ENCODE peak calls at places on chromosome 9, in six cellular contexts. G is cardiac muscle cell; C is aorta; I is CD4-positive, alpha-beta memory T cell; P is esophagus squamous epithelium; U is small intestine. R is an unnamed sample.
A peak's percentile ranks its signal among the peaks of the same experiment; 100 is the strongest.

GRCh38 chr9:15513335-15513734 is 2.6 kb upstream of the PSIP1 start:
- DNase-seq in G (no peak), C (no peak), I (no peak), P (no peak), U (no peak), R (no peak)

GRCh38 chr9:32524558-32525461 is 1.2 kb downstream of the RIGI start:
- DNase-seq in G (no peak), C (no peak), I (peak; percentile 29), P (no peak), U (peak; percentile 10), R (no peak)

GRCh38 chr9:127568618-127568970 is 43.5 kb upstream of the STXBP1 start:
- DNase-seq in G (no peak), C (peak; percentile 82), I (no peak), P (no peak), U (no peak), R (no peak)

GRCh38 chr9:101718176-101718575 is 20.3 kb downstream of the GRIN3A start:
- DNase-seq in G (no peak), C (no peak), I (no peak), P (no peak), U (no peak), R (no peak)

GRCh38 chr9:86176468-86176867 is 77.1 kb upstream of the GOLM1 start:
- DNase-seq in G (no peak), C (no peak), I (no peak), P (no peak), U (peak; percentile 28), R (no peak)

GRCh38 chr9:38423273-38423938 is 848 bp downstream of the IGFBPL1 start:
- DNase-seq in G (no peak), C (no peak), I (no peak), P (no peak), U (no peak), R (no peak)

GRCh38 chr9:85704744-85705143 is 37.0 kb downstream of the AGTPBP1 start:
- DNase-seq in G (no peak), C (no peak), I (no peak), P (no peak), U (no peak), R (no peak)

GRCh38 chr9:123763910-123764588 is 165.9 kb downstream of the DENND1A start:
- DNase-seq in G (no peak), C (no peak), I (no peak), P (no peak), U (no peak), R (no peak)

GRCh38 chr9:112125961-112126388 is 49.1 kb downstream of the SUSD1 start:
- DNase-seq in G (no peak), C (no peak), I (no peak), P (no peak), U (no peak), R (no peak)

GRCh38 chr9:98860871-98861293 is 53.4 kb downstream of the GALNT12 start:
- DNase-seq in G (peak; percentile 57), C (no peak), I (no peak), P (no peak), U (peak; percentile 35), R (no peak)

GRCh38 chr9:136339173-136339957 is 12.0 kb downstream of the GPSM1 start:
- DNase-seq in G (peak; percentile 84), C (peak; percentile 90), I (peak; percentile 16), P (no peak), U (peak; percentile 74), R (peak; percentile 54)

GRCh38 chr9:93132946-93133640 is 958 bp downstream of the NINJ1 start:
- DNase-seq in G (no peak), C (no peak), I (no peak), P (no peak), U (no peak), R (no peak)

DNA sequence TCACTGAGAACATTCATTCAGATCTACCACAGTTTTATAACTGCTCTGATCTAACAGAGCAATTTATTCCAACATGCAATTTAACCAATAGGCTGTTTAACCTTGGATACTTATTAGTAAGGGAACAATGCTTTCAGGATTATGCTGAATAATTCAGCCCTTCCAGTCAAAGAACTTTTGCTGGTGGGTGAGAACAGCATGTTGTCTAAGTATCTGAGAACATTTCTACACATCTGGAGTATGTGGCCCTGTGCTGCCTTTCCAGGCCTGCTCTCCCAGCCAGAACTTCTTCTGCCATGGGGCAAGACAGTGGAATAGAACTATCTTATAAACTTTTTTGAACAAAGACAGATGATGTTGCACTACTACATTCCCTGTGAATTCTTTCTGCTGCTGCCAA is 55.8 kb downstream of the NFIB start:
- DNase-seq in G (no peak), C (no peak), I (no peak), P (no peak), U (no peak), R (no peak)
- H3K4me1 ChIP-seq in G (no peaks in the 10 kb centered on the region), C (peaks cover 17% of the 10 kb centered on the region), I (no peaks in the 10 kb centered on the region), P (peaks cover 20% of the 10 kb centered on the region), U (peaks cover 6% of the 10 kb centered on the region), R (peaks cover 4% of the 10 kb centered on the region)

GRCh38 chr9:133492061-133493021 is 13.4 kb upstream of the SLC2A6 start:
- DNase-seq in G (no peak), C (no peak), I (no peak), P (no peak), U (no peak), R (no peak)

GRCh38 chr9:133491656-133491925 is 12.7 kb upstream of the SLC2A6 start:
- DNase-seq in G (no peak), C (peak; percentile 66), I (no peak), P (no peak), U (no peak), R (no peak)

GRCh38 chr9:133493845-133494540 is 15.1 kb upstream of the SLC2A6 start:
- DNase-seq in G (no peak), C (no peak), I (no peak), P (no peak), U (no peak), R (no peak)

GRCh38 chr9:133494636-133495326 is 15.9 kb upstream of the SLC2A6 start:
- DNase-seq in G (no peak), C (no peak), I (no peak), P (no peak), U (no peak), R (no peak)

DNA sequence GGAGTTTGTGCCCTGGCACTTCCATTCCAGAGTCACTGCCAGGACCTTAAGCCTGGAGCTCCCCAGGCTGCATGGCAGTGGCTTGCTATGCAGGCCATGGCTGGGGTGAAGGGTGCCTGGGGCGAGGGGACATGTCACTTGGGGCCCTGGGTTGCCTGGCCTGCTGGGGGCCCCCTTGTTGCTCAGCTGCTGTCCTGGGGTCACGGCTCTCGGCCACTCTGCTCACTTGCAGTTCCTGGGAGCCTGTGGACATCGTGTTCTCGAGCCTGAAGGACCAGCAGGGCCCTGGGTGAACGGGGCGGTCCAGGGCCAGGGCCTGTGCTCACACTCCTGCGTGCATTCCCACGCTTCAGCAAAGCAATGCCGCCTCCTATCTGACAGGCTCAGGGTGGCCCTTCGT is 14.5 kb upstream of the SLC2A6 start:
- DNase-seq in G (no peak), C (no peak), I (no peak), P (no peak), U (no peak), R (no peak)
- H3K4me3 ChIP-seq in G (no peak overlapping the region), C (no peak overlapping the region), I (no peak overlapping the region), P (no peak overlapping the region), U (no peak overlapping the region), R (no peak overlapping the region)

DNA sequence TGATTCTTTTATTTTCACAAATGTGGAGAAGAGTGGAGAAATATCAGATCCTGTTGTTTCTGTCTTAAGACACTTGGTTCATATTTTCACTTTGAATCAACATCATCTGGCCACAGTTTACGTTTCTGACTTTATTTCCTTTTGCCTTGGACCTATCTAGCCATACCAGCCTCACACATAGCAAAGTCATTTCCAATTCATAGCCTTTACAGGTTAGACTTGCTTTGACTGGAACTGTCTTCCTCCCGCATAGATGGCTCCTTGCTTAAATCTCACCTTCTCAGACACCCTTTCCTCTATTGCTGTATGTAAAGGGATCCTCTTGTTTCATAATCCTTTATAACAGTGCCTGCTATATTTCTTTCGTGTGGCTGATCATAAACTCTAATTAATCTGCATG is 297.8 kb downstream of the SH3GL2 start:
- DNase-seq in G (no peak), C (no peak), I (no peak), P (no peak), U (no peak), R (no peak)
- H3K4me1 ChIP-seq in G (no peaks in the 10 kb centered on the region), C (no peaks in the 10 kb centered on the region), I (no peaks in the 10 kb centered on the region), P (no peaks in the 10 kb centered on the region), U (no peaks in the 10 kb centered on the region), R (no peaks in the 10 kb centered on the region)

GRCh38 chr9:78150983-78151356 is 84.9 kb upstream of the CEP78 start:
- DNase-seq in G (no peak), C (no peak), I (no peak), P (no peak), U (no peak), R (no peak)
- H3K4me3 ChIP-seq in G (no peak overlapping the region), C (no peak overlapping the region), I (no peak overlapping the region), P (no peak overlapping the region), U (no peak overlapping the region), R (no peak overlapping the region)